ENCODE peak calls at places on chromosomes 13 and 19, in five cellular contexts. D, U, H, T and V are unnamed samples.

GRCh38 chr13:20799726-20800416 is 26.1 kb upstream of the EEF1AKMT1 start:
- DNase-seq in D (no peak), U (no peak), H (no peak), T (no peak), V (no peak)

GRCh38 chr13:19791953-19792537 is 9.3 kb upstream of the PSPC1 start:
- DNase-seq in D (peak), U (no peak), H (no peak), T (no peak), V (no peak)

GRCh38 chr13:46119883-46120614 is 15.2 kb upstream of the CPB2 start:
- DNase-seq in D (no peak), U (no peak), H (no peak), T (peak), V (peak)

GRCh38 chr19:3478409-3479176 is 1.7 kb downstream of the SMIM24 start:
- DNase-seq in D (peak), U (no peak), H (no peak), T (no peak), V (no peak)

GRCh38 chr13:112764028-112764427 is 74.2 kb downstream of the ATP11A start:
- DNase-seq in D (no peak), U (no peak), H (no peak), T (no peak), V (no peak)

GRCh38 chr13:107117327-107118012 is 549.5 kb upstream of the ARGLU1 start:
- DNase-seq in D (no peak), U (no peak), H (no peak), T (no peak), V (peak)

GRCh38 chr13:61954092-61954491 is 538.4 kb upstream of the PCDH20 start:
- DNase-seq in D (no peak), U (peak), H (no peak), T (no peak), V (peak)

GRCh38 chr13:35293579-35293978 is 182.9 kb downstream of the MAB21L1 start:
- DNase-seq in D (no peak), U (no peak), H (no peak), T (peak), V (no peak)

GRCh38 chr19:41478875-41479756 is 36.2 kb downstream of the ERICH4 start:
- DNase-seq in D (no peak), U (no peak), H (no peak), T (no peak), V (no peak)

GRCh38 chr13:50244355-50244912 is 229.2 kb downstream of the KCNRG start:
- DNase-seq in D (no peak), U (no peak), H (no peak), T (no peak), V (no peak)

GRCh38 chr13:27792393-27793218 is at the start of gene GSX1:
- DNase-seq in D (peak), U (peak), H (peak), T (peak), V (peak)

GRCh38 chr19:40528078-40528477 is 48.6 kb upstream of the SHKBP1 start:
- DNase-seq in D (no peak), U (no peak), H (no peak), T (no peak), V (no peak)

GRCh38 chr13:24271611-24272451 is 37.5 kb upstream of the C1QTNF9 start:
- DNase-seq in D (no peak), U (no peak), H (no peak), T (no peak), V (peak)

GRCh38 chr13:89678722-89679121 is 1668.8 kb upstream of the MIR17HG start:
- DNase-seq in D (no peak), U (no peak), H (no peak), T (no peak), V (no peak)

GRCh38 chr19:35009424-35010415 is 9.6 kb downstream of the GRAMD1A start:
- DNase-seq in D (no peak), U (no peak), H (no peak), T (no peak), V (no peak)

GRCh38 chr13:32113564-32113963 is 82.0 kb downstream of the FRY start:
- DNase-seq in D (no peak), U (no peak), H (no peak), T (no peak), V (no peak)

GRCh38 chr19:4264812-4265211 is 14.3 kb upstream of the SHD start:
- DNase-seq in D (no peak), U (no peak), H (no peak), T (no peak), V (no peak)

GRCh38 chr13:54593504-54593903 is 1564.9 kb downstream of the OLFM4 start:
- DNase-seq in D (no peak), U (no peak), H (no peak), T (no peak), V (no peak)

GRCh38 chr13:29239653-29240525 is 355.6 kb downstream of the SLC7A1 start:
- DNase-seq in D (no peak), U (no peak), H (no peak), T (no peak), V (no peak)

GRCh38 chr13:48645845-48646244 is 7.9 kb upstream of the CYSLTR2 start:
- DNase-seq in D (no peak), U (no peak), H (no peak), T (no peak), V (no peak)

GRCh38 chr13:49746111-49746510 is 46.4 kb downstream of the KPNA3 start:
- DNase-seq in D (no peak), U (no peak), H (no peak), T (no peak), V (no peak)

GRCh38 chr19:46728693-46729339 is 11.9 kb upstream of the PRKD2 start:
- DNase-seq in D (peak), U (peak), H (no peak), T (peak), V (peak)

GRCh38 chr19:15201374-15202023 is 704 bp upstream of the NOTCH3 start:
- DNase-seq in D (no peak), U (no peak), H (no peak), T (no peak), V (no peak)

GRCh38 chr13:109715902-109716301 is 70.5 kb downstream of the IRS2 start:
- DNase-seq in D (no peak), U (no peak), H (no peak), T (peak), V (peak)

GRCh38 chr13:75151081-75151643 is 330.8 kb downstream of the TBC1D4 start:
- DNase-seq in D (no peak), U (no peak), H (no peak), T (no peak), V (peak)

GRCh38 chr19:10815007-10815531 is 20.9 kb downstream of the TMED1 start:
- DNase-seq in D (no peak), U (no peak), H (no peak), T (no peak), V (no peak)

GRCh38 chr13:26390203-26390602 is 136.3 kb downstream of the CDK8 start:
- DNase-seq in D (no peak), U (no peak), H (no peak), T (no peak), V (no peak)

GRCh38 chr13:23440821-23441608 is 7.5 kb upstream of the SACS start:
- DNase-seq in D (no peak), U (no peak), H (no peak), T (no peak), V (no peak)

GRCh38 chr13:27533155-27533643 is 82.8 kb upstream of the MTIF3 start:
- DNase-seq in D (peak), U (peak), H (peak), T (peak), V (peak)

GRCh38 chr13:43129511-43130130 is 106.2 kb downstream of the DNAJC15 start:
- DNase-seq in D (no peak), U (no peak), H (no peak), T (no peak), V (no peak)

GRCh38 chr19:10454267-10454666 is 33.9 kb downstream of the PDE4A start:
- DNase-seq in D (peak), U (peak), H (peak), T (no peak), V (peak)

GRCh38 chr13:34349091-34349722 is 531.3 kb downstream of the RFC3 start:
- DNase-seq in D (no peak), U (no peak), H (no peak), T (no peak), V (peak)

GRCh38 chr13:32135655-32136054 is 104.1 kb downstream of the FRY start:
- DNase-seq in D (no peak), U (no peak), H (no peak), T (no peak), V (peak)

GRCh38 chr13:23212621-23213020 is 31.8 kb downstream of the SGCG start:
- DNase-seq in D (no peak), U (no peak), H (no peak), T (no peak), V (no peak)

GRCh38 chr19:47315125-47315821 is 5.6 kb downstream of the C5AR1 start:
- DNase-seq in D (peak), U (no peak), H (no peak), T (peak), V (peak)

GRCh38 chr19:41957838-41958366 is 1.2 kb downstream of the RABAC1 start:
- DNase-seq in D (peak), U (peak), H (peak), T (peak), V (peak)

GRCh38 chr19:934865-935422 is 9.1 kb downstream of the ARID3A start:
- DNase-seq in D (no peak), U (no peak), H (no peak), T (peak), V (no peak)
- H2BK120ac ChIP-seq in D (no peak), U (no peak), H (no peak), T (peak), V (no peak)

GRCh38 chr19:33193269-33193863 is 764 bp upstream of the LRP3 start:
- DNase-seq in D (no peak), U (no peak), H (no peak), T (no peak), V (no peak)

GRCh38 chr19:33193864-33194362 is at the start of gene LRP3:
- DNase-seq in D (no peak), U (no peak), H (no peak), T (no peak), V (peak)

GRCh38 chr19:33194527-33194883 is 375 bp downstream of the LRP3 start:
- DNase-seq in D (no peak), U (no peak), H (no peak), T (no peak), V (peak)

GRCh38 chr19:33191501-33191900 is 2.6 kb upstream of the LRP3 start:
- DNase-seq in D (no peak), U (no peak), H (no peak), T (no peak), V (no peak)

GRCh38 chr19:33192010-33192409 is 2.1 kb upstream of the LRP3 start:
- DNase-seq in D (no peak), U (no peak), H (no peak), T (no peak), V (no peak)
- H2BK12ac ChIP-seq in D (no peak), U (no peak), H (no peak), T (no peak), V (no peak)

GRCh38 chr13:41177616-41178015 is 16.8 kb downstream of the KBTBD7 start:
- DNase-seq in D (no peak), U (no peak), H (no peak), T (no peak), V (peak)

GRCh38 chr13:41182231-41182630 is 12.1 kb downstream of the KBTBD7 start:
- DNase-seq in D (no peak), U (no peak), H (no peak), T (no peak), V (no peak)

GRCh38 chr13:41178040-41178439 is 16.3 kb downstream of the KBTBD7 start:
- DNase-seq in D (no peak), U (no peak), H (no peak), T (no peak), V (peak)

DNA sequence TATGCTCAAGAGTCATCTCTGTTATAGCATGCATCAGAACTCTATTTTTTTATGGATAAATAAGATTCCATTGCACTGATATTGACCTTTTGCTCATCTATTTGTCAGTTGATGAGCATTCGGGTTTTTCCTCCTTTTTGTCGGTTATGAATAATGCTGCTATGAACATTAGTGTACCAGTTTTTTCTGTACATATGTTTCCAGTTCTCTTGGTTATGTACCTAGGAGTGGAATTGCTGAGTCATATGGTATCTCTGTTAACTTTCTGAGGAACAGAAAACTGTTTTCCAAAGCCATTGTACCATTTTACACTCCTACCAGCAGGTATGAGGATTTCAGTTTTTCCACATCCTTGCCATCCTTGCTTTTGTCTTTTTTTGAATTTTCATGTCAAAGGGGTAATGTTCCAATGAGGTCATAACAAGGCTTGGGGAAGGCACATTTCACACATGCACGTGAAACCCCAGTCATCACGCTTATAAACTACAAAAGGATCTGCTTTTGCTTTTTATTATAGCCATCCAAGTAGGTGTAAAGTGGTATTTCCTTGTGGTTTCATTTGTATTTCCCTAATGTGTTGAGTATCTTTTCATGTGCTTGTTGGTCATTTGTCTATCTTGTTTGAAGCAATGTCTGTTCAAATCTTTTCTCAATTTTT is 14.6 kb downstream of the KBTBD7 start:
- DNase-seq in D (no peak), U (no peak), H (no peak), T (peak), V (peak)
- H2BK120ac ChIP-seq in D (no peak), U (no peak), H (no peak), T (no peak), V (no peak)

GRCh38 chr13:70206671-70207070 is 98.4 kb upstream of the KLHL1 start:
- DNase-seq in D (no peak), U (no peak), H (no peak), T (no peak), V (no peak)
- H2BK12ac ChIP-seq in D (no peak), U (no peak), H (no peak), T (no peak), V (no peak)